ENCODE peak calls at places on chromosomes 11 and 22, in five cellular contexts. K is naive thymus-derived CD4-positive, alpha-beta T cell; D is GM23248; B is AG04450; E is tibial artery. G is an unnamed sample.
A peak's percentile ranks its signal among the peaks of the same experiment; 100 is the strongest.

GRCh38 chr11:128877726-128878125 is 10.6 kb upstream of the KCNJ1 start:
- DNase-seq in K (no peak), D (no peak), B (no peak), E (no peak), G (no peak)

GRCh38 chr22:21075516-21076138 is 29.9 kb downstream of the LRRC74B start:
- DNase-seq in K (no peak), D (no peak), B (no peak), E (peak; percentile 20), G (no peak)

GRCh38 chr11:2928605-2929510 is at the start of gene PHLDA2:
- DNase-seq in K (peak; percentile 56), D (peak; percentile 92), B (peak; percentile 48), E (peak; percentile 76), G (no peak)

GRCh38 chr11:126282361-126282741 is 542 bp upstream of the TIRAP start:
- DNase-seq in K (peak; percentile 59), D (peak; percentile 78), B (no peak), E (peak; percentile 74), G (no peak)

GRCh38 chr11:71298016-71298550 is 45.7 kb upstream of the SHANK2 start:
- DNase-seq in K (no peak), D (no peak), B (no peak), E (peak; percentile 41), G (no peak)

GRCh38 chr11:125239585-125240331 is 75.2 kb downstream of the PKNOX2 start:
- DNase-seq in K (no peak), D (no peak), B (no peak), E (peak; percentile 34), G (no peak)

GRCh38 chr11:68148882-68149281 is 27.7 kb upstream of the CHKA start:
- DNase-seq in K (no peak), D (no peak), B (no peak), E (no peak), G (no peak)

GRCh38 chr11:69477111-69477510 is 4.4 kb upstream of the LINC01488 start:
- DNase-seq in K (no peak), D (no peak), B (no peak), E (no peak), G (no peak)

GRCh38 chr11:19536131-19536530 is 176.5 kb upstream of the NAV2 start:
- DNase-seq in K (no peak), D (no peak), B (no peak), E (no peak), G (no peak)

GRCh38 chr11:113349528-113349927 is 35.1 kb downstream of the TTC12 start:
- DNase-seq in K (no peak), D (no peak), B (no peak), E (no peak), G (no peak)

GRCh38 chr11:8219257-8220021 is 44.2 kb downstream of the LMO1 start:
- DNase-seq in K (no peak), D (peak; percentile 68), B (peak; percentile 15), E (no peak), G (no peak)

GRCh38 chr11:129106788-129107187 is 85.3 kb downstream of the ARHGAP32 start:
- DNase-seq in K (no peak), D (no peak), B (no peak), E (no peak), G (no peak)

GRCh38 chr11:70545626-70545945 is 147.3 kb downstream of the CTTN start:
- DNase-seq in K (no peak), D (peak; percentile 14), B (no peak), E (no peak), G (no peak)

GRCh38 chr11:130434521-130435223 is 6.3 kb upstream of the ADAMTS8 start:
- DNase-seq in K (peak; percentile 67), D (peak; percentile 91), B (no peak), E (peak; percentile 86), G (peak; percentile 82)

GRCh38 chr11:76763573-76764348 is 19.4 kb upstream of the TSKU start:
- DNase-seq in K (no peak), D (peak; percentile 89), B (no peak), E (peak; percentile 56), G (no peak)

GRCh38 chr22:35621446-35621845 is 4.3 kb upstream of the MB start:
- DNase-seq in K (no peak), D (peak; percentile 24), B (no peak), E (no peak), G (no peak)

GRCh38 chr22:42439021-42439420 is 6.8 kb upstream of the NFAM1 start:
- DNase-seq in K (no peak), D (no peak), B (no peak), E (no peak), G (no peak)

GRCh38 chr22:22673628-22674027 is 29.2 kb downstream of the GGTLC2 start:
- DNase-seq in K (no peak), D (no peak), B (no peak), E (no peak), G (no peak)

GRCh38 chr11:63813035-63813562 is at the start of gene SPINDOC:
- DNase-seq in K (peak; percentile 34), D (peak; percentile 88), B (no peak), E (peak; percentile 90), G (peak; percentile 88)

GRCh38 chr22:40920526-40920925 is 30.7 kb upstream of the RBX1 start:
- DNase-seq in K (no peak), D (no peak), B (no peak), E (no peak), G (no peak)
- H3K27ac ChIP-seq in K (no peak overlapping the region), D (no peak overlapping the region), B (no peak overlapping the region), E (peak overlapping the region; percentile 61), G (peak overlapping the region; percentile 20)

GRCh38 chr11:46588915-46589314 is 4.9 kb downstream of the AMBRA1 start:
- DNase-seq in K (no peak), D (peak; percentile 12), B (no peak), E (no peak), G (no peak)
- H3K27ac ChIP-seq in K (no peak overlapping the region), D (no peak overlapping the region), B (no peak overlapping the region), E (no peak overlapping the region), G (no peak overlapping the region)

GRCh38 chr11:74050465-74050864 is 41.6 kb upstream of the UCP3 start:
- DNase-seq in K (no peak), D (peak; percentile 40), B (no peak), E (no peak), G (no peak)

GRCh38 chr11:74057251-74058151 is 48.6 kb upstream of the UCP3 start:
- DNase-seq in K (no peak), D (peak; percentile 41), B (peak; percentile 36), E (no peak), G (no peak)

DNA sequence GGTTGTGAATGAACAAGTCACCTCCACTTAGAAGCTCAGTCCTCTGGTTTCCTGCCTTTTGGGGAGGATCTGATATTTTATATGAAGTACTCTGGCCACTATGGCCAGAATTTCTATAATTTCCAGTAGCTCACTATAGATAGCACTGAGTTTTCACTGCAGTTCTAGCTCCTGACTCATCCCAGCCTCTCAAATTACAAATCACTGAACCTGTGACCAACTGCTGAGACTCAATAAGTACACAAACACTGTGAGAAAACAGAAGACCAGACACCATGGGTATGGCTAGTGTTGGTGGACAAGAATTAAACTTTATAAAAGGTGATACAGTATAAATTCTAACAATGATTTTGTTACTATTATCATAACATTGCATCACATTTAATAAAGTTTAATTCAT is 47.1 kb upstream of the UCP3 start:
- DNase-seq in K (no peak), D (peak; percentile 80), B (peak; percentile 38), E (no peak), G (no peak)
- H3K27ac ChIP-seq in K (no peak overlapping the region), D (peak overlapping the region; percentile 22), B (no peak overlapping the region), E (no peak overlapping the region), G (no peak overlapping the region)

DNA sequence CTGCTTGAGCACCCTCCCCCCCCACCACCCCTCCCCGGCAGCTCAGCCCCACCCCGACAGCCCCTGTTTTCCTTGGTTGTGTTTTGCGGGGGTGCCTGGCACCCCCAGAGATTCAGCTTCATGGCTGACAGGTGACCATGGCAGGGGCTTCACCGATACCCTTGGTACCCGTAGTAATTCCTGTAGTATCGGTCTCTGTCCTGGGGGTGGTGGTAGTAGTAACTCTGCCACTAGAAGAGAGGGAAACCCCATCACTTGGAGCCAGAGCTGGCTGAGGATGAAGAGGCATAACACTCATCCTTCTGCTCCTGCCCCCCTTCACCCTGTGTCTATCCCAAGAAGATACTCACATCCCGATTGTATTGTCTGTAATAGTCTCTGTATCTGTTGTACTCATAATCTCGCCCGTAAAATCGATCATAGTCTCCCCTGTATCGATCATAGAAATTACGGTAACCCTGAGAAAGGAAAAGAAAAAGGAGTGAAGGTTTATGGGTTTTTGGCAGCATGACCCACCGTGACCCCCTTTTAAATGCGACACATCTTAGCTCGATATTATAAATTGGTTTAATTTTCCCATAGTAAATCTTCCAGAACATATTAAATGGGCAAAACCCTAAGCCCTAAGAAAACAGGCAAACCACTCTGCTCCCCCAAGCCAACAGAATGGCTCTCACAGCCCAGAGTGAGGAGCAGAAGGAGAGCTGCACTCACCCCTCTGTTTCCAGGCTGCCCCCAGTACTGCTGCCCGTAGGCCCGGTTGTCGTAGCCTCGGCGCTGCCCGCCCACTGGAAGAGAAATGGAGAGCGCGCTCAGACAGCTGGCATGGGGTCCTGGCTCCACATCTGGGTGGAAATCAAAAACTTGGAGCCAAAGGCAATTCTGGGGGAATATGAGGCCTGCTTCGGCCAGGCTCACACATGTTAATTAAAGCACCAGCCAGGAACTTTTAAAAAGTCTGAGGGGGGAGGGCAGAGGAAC is 8.0 kb downstream of the GNG3 start:
- DNase-seq in K (no peak), D (no peak), B (no peak), E (peak; percentile 60), G (no peak)
- H3K27ac ChIP-seq in K (peak overlapping the region; percentile 52), D (no peak overlapping the region), B (peak overlapping the region; percentile 31), E (no peak overlapping the region), G (no peak overlapping the region)

DNA sequence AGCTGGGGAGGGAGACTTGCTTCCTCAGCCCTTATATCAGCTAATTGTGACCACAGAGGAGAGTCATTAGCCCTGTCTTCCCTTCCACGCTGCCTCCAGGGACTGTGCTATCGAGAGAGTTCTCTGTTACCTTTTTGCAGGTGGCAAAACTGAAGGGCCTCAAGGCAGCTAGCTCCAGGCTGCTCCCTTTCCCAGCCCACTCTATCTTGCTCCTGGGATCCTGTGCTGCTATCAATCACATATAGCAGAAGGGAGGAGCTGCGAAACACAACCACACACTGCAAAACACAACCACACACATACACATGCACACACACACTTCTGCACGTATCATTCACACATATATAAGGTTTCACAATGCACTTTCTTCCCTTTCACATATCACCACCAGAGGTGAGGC is 205.3 kb upstream of the MTNR1B start:
- DNase-seq in K (no peak), D (no peak), B (no peak), E (no peak), G (no peak)
- H3K27ac ChIP-seq in K (no peak overlapping the region), D (no peak overlapping the region), B (no peak overlapping the region), E (no peak overlapping the region), G (no peak overlapping the region)

DNA sequence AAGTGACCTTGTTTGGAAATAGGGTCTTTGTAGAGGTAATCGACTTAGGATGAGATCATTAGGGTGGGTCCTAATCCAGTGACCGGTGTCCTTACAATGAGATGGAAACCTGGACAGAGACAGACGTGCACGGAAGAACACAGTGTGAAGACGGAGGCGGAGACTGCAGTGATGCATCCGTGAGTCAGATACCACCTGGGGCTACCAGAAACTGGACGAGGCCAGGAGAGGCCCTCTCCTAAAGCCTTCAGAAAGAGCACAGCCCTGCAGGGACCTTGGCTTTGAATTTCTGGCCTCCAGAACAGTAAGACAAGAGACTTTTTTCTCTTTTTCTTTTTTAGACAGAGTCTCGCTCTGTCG is 82.5 kb downstream of the CELSR1 start:
- DNase-seq in K (no peak), D (no peak), B (no peak), E (no peak), G (no peak)
- H3K27ac ChIP-seq in K (no peak overlapping the region), D (no peak overlapping the region), B (no peak overlapping the region), E (no peak overlapping the region), G (no peak overlapping the region)

GRCh38 chr11:66717925-66718319 is 11.1 kb downstream of the SPTBN2 start:
- DNase-seq in K (no peak), D (no peak), B (no peak), E (no peak), G (no peak)
- H3K27ac ChIP-seq in K (no peak overlapping the region), D (no peak overlapping the region), B (no peak overlapping the region), E (no peak overlapping the region), G (no peak overlapping the region)